ENCODE peak calls at places on chromosomes 16 and 17, in seven cellular contexts. T is body of pancreas, O is right lobe of liver, G is stomach, H is esophagus squamous epithelium, S is uterus, A is A549. U is an unnamed sample.

GRCh38 chr16:30369091-30369937 is 980 bp downstream of the TBC1D10B start:
- DNase-seq in T (no peak), O (no peak), G (no peak), H (no peak), S (no peak), A (no peak), U (no peak)

GRCh38 chr17:62827722-62828498 is 19.8 kb upstream of the MARCHF10 start:
- DNase-seq in T (no peak), O (no peak), G (no peak), H (no peak), S (no peak), A (no peak), U (no peak)

GRCh38 chr17:28849281-28849680 is 5.5 kb upstream of the ERAL1 start:
- DNase-seq in T (no peak), O (no peak), G (no peak), H (no peak), S (no peak), A (no peak), U (no peak)

GRCh38 chr17:67378444-67379250 is 1.6 kb downstream of the PITPNC1 start:
- DNase-seq in T (peak), O (peak), G (peak), H (no peak), S (peak), A (peak), U (peak)

GRCh38 chr17:81401727-81402529 is 6.7 kb downstream of the BAHCC1 start:
- DNase-seq in T (peak), O (no peak), G (no peak), H (no peak), S (no peak), A (peak), U (no peak)

GRCh38 chr16:89579351-89579750 is 3.8 kb downstream of the CPNE7 start:
- DNase-seq in T (no peak), O (no peak), G (no peak), H (no peak), S (no peak), A (no peak), U (no peak)

GRCh38 chr17:65901394-65901793 is 290.5 kb downstream of the CEP112 start:
- DNase-seq in T (no peak), O (no peak), G (no peak), H (no peak), S (no peak), A (no peak), U (no peak)

GRCh38 chr16:1772362-1772907 is at the start of gene EME2:
- DNase-seq in T (no peak), O (no peak), G (no peak), H (no peak), S (no peak), A (no peak), U (no peak)

GRCh38 chr17:44904001-44904984 is 5.0 kb upstream of the EFTUD2 start:
- DNase-seq in T (no peak), O (no peak), G (no peak), H (no peak), S (peak), A (no peak), U (no peak)

GRCh38 chr17:28520687-28521086 is 14.5 kb downstream of the FOXN1 start:
- DNase-seq in T (no peak), O (no peak), G (no peak), H (no peak), S (no peak), A (no peak), U (no peak)

GRCh38 chr17:65208753-65209152 is 71.6 kb downstream of the RGS9 start:
- DNase-seq in T (no peak), O (no peak), G (no peak), H (no peak), S (no peak), A (no peak), U (no peak)

GRCh38 chr16:9334091-9334490 is 242.6 kb downstream of the HAPSTR1 start:
- DNase-seq in T (no peak), O (no peak), G (no peak), H (no peak), S (no peak), A (no peak), U (no peak)

DNA sequence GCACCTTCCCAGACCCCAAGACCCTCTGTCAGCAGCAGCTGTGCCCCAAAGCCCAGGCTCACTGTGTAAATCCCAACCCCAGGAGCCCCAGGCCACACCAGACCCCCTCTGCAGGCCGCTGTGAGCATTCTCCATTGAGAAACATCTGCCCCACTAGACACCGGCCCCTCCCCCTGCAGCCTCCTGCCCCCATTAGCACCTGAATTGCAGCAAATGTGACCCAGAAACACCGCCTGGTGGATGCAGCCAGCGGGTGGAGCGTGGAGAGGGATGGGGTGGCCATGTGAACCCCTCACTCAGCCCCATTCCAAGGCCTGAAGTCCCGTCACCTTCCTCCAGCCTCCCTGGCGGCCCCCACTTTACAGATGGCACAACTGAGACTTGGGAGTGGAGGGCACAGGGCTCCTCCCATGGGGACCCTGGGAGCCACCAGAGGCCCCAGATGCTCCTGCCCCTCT is 2.2 kb downstream of the UBALD1 start:
- DNase-seq in T (no peak), O (no peak), G (no peak), H (no peak), S (no peak), A (peak), U (no peak)
- TF ChIP-seq CTCF in T (no peak), O (no peak), G (no peak), H (no peak), S (no peak), A (no peak), U (no peak)

DNA sequence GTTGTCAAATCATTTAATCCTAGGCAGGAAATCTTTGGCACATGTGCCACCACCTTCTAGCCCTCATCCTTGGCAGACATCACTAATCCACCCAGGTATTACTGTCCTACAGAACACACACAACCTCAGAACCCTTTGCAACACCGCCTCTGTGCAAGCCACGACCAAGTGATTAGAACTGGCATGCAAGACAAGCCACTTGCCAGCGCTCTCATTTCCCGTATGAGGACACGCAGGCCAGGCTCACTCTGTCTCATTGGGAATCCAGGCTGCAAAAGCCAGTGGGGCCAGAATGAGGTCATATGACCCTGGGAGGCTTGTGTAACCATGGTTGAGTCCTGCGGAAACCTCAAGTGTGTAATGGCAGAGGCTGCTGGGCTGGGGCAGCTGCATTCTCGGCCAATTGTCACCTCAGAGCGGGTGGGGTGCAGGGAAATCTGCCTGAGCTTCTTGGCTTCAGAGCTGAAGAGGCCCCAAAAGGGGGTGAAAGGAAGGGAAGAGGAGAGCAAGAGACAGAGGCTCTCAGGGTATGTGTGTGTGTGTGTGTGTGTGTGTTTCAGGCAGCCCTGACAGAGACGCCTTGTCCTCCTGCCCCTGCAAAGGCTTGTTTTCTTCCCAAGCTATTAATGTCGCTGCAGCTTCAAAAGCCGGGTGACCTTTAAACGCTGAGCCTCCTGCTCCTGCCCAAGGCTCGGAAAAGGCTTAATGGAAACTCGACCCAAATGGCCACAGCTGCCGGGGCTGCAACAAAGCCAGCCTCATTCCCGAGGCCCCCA is 43.2 kb upstream of the MRPS23 start:
- DNase-seq in T (peak), O (peak), G (peak), H (peak), S (peak), A (peak), U (peak)
- TF ChIP-seq POLR2A in T (peak), O (peak), G (no peak), H (peak), S (peak), A (no peak), U (no peak)

GRCh38 chr16:50664270-50664669 is 16.8 kb downstream of the SNX20 start:
- DNase-seq in T (peak), O (no peak), G (no peak), H (no peak), S (no peak), A (no peak), U (no peak)

GRCh38 chr16:50666658-50667496 is 14.2 kb downstream of the SNX20 start:
- DNase-seq in T (no peak), O (no peak), G (no peak), H (no peak), S (no peak), A (no peak), U (no peak)

GRCh38 chr16:50662306-50662940 is 18.7 kb downstream of the SNX20 start:
- DNase-seq in T (no peak), O (no peak), G (no peak), H (no peak), S (no peak), A (no peak), U (no peak)

GRCh38 chr16:50667497-50668367 is 13.4 kb downstream of the SNX20 start:
- DNase-seq in T (no peak), O (no peak), G (no peak), H (no peak), S (no peak), A (no peak), U (no peak)

DNA sequence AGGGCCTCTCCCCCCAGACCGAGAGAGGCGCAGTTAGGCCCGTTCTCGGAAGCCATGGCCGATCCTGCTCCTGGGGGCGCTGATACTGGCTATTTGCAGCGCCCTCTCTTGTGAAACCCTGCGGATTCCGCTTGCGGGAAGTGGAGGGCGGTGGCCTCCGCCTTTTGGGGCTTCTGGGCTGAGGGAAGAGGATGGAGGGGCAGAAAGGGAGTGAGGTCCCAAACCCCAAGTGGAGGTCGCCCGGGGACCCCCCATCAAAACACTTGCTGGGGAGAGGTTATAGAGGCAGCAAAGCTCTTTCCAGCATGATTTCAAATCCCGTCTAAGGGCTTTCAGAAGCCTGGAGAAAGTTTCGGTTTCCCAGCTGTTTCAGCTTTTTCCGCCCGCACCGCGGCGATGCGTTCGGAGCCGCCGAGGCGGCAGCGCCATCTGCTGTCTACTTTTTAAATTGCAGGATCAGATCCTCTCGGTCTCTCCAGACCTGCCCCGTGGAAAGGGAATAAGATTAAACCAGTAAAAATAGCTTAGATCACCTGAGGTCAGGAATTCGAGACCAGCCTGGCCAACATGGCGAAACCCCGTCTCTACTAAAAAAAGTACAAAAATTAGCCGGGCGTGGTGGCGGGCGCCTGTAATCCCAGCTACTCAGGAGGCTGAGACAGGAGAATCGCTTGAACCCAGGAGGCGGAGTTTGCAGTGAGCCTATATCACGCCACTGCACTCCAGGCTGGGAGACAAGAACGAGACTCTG is 15.8 kb downstream of the SNX20 start:
- DNase-seq in T (peak), O (peak), G (peak), H (no peak), S (peak), A (peak), U (peak)
- TF ChIP-seq CTCF in T (peak), O (peak), G (peak), H (peak), S (peak), A (peak), U (peak)

DNA sequence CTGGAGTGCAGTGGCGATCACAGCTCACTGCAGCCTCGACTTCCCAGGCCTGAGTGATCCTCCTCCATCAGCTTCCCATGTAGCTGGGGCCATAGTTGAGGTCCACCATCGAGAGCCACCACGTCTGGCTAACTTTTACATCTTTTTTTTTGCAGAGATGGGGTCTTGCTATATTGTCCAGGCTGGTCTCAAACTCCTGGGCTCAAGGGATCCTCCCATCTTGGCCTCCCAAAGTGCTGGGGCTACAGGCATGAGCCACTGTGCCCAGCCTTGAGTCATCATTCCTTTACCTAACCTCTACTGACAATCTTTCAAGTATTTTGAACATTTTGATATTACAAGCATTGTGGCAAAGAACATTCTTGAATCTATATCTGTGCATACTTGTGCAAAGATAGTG is 9.4 kb upstream of the CCDC92B start:
- DNase-seq in T (no peak), O (no peak), G (no peak), H (no peak), S (no peak), A (no peak), U (no peak)
- TF ChIP-seq POLR2A in T (no peak), O (no peak), G (no peak), H (no peak), S (no peak), A (no peak), U (no peak)

GRCh38 chr17:70169707-70170597 is 620 bp downstream of the KCNJ2 start:
- DNase-seq in T (peak), O (no peak), G (no peak), H (no peak), S (no peak), A (peak), U (no peak)

GRCh38 chr17:70171159-70171558 is 1.8 kb downstream of the KCNJ2 start:
- DNase-seq in T (no peak), O (no peak), G (no peak), H (no peak), S (no peak), A (no peak), U (no peak)

GRCh38 chr17:70166571-70166970 is 2.8 kb upstream of the KCNJ2 start:
- DNase-seq in T (no peak), O (no peak), G (no peak), H (no peak), S (no peak), A (no peak), U (no peak)

GRCh38 chr17:70168979-70169706 is at the start of gene KCNJ2:
- DNase-seq in T (peak), O (peak), G (peak), H (no peak), S (peak), A (peak), U (peak)

DNA sequence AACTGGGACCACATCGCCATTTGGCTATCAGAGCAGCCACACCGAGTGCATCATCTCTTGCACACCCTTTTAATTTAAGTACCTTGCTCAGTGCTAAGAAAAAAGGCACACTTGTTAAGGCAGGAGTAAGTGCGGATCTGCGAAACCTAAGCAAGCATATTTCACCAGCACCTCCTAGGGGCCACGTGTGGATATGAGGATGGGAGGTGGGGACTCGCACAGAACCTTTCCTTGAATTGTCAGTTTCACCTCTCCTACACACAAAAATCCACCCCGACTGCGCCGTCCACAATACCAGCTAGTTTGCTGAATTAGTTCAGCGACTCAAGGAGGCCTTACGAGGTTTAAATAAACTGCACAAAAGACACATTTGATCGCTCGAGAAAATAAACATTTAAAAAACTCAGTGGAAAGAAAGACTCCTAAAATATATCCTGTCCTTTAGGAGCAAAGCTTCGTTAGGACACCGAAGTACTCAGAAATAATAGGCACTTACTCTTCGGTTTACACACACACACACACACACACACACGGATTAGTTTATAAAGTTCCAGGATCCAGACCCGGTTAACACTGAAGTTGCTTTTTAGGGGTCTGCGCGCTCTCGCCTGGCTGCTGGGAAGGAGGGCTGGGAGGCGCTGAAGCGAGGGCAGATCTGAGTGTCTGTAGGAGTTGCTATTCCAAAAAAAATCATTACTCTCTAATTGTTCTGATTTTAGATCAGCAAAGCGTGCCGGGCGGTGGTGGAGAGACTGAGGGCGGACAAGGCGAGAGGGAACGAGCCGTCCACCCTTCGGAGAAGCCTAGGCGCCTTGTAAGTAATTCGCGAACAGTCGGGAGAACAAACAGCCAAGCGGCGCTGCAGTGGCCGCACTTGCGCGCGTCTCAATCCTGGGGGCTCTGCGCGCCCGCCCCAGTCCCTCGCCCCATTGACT is 1.0 kb upstream of the KCNJ2 start:
- DNase-seq in T (peak), O (peak), G (peak), H (no peak), S (peak), A (peak), U (peak)
- TF ChIP-seq CTCF in T (peak), O (peak), G (peak), H (peak), S (peak), A (peak), U (peak)

DNA sequence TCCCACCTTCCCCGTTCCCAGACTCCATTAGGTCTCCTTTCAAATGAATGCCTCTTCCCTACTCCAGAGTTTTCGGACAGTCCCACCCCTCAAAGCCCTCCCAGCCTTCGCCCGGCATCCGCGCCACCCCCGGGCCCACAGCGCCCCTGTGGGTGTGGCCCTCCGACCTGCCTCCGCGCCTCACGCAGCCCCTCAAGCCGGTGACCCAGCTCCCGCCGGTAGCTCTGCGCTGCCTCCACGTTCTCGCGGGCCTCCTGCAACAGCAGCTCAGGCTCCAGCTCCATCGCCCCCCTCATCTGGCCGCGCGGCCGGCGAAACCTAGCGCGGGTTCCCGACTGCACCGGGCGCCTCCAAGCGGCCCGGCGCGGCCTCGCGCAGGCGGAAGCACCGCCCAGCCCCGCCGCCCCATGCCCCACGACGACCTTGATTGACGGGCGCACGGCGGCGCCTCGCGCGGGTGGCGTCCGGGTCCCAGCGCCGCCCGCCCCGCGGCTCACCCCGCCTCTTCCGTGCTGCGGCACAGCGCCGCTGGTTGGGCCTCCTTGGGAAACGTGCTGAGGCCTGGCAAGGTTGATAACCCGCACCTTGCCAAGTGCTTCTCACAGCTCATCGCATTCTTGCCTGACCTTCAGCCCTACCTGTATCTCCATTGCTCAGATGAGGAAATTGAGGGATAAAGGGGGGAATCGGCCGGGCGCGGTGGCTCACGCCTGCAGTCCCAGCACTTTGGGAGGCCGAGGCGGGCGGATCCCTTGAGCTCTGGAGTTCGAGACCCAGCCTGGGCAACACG is at the start of gene CRLF3:
- DNase-seq in T (peak), O (peak), G (peak), H (peak), S (peak), A (peak), U (peak)
- TF ChIP-seq POLR2A in T (peak), O (peak), G (no peak), H (peak), S (peak), A (peak), U (peak)